ENCODE peak calls at places on chromosomes 2 and 18, in six cellular contexts. Z is retinal pigment epithelial cell, C is AG09319, J is HL-60, R is brain microvascular endothelial cell, A is H9. H is an unnamed sample.

GRCh38 chr2:160911258-160911657 is 249.0 kb upstream of the TANK start:
- DNase-seq in Z (no peak), C (no peak), J (no peak), R (no peak), A (no peak), H (no peak)

GRCh38 chr2:118403658-118404451 is 315.6 kb downstream of the INSIG2 start:
- DNase-seq in Z (no peak), C (no peak), J (no peak), R (no peak), A (no peak), H (no peak)

GRCh38 chr18:7885763-7886295 is 318.7 kb downstream of the PTPRM start:
- DNase-seq in Z (no peak), C (no peak), J (no peak), R (no peak), A (no peak), H (no peak)

GRCh38 chr2:29033172-29033571 is 41.2 kb downstream of the PCARE start:
- DNase-seq in Z (no peak), C (no peak), J (no peak), R (no peak), A (peak), H (no peak)

GRCh38 chr2:42852798-42853197 is 60.4 kb upstream of the HAAO start:
- DNase-seq in Z (no peak), C (no peak), J (no peak), R (no peak), A (no peak), H (no peak)

GRCh38 chr2:232139786-232140562 is 178.5 kb downstream of the DIS3L2 start:
- DNase-seq in Z (no peak), C (no peak), J (no peak), R (no peak), A (no peak), H (no peak)

GRCh38 chr2:15809504-15809903 is 130.8 kb upstream of the MYCN start:
- DNase-seq in Z (no peak), C (no peak), J (no peak), R (no peak), A (peak), H (no peak)

GRCh38 chr18:24559474-24560018 is 99.1 kb downstream of the HRH4 start:
- DNase-seq in Z (no peak), C (no peak), J (no peak), R (no peak), A (no peak), H (no peak)

GRCh38 chr2:54213082-54213481 is 42.9 kb downstream of the TSPYL6 start:
- DNase-seq in Z (no peak), C (no peak), J (no peak), R (no peak), A (no peak), H (no peak)

DNA sequence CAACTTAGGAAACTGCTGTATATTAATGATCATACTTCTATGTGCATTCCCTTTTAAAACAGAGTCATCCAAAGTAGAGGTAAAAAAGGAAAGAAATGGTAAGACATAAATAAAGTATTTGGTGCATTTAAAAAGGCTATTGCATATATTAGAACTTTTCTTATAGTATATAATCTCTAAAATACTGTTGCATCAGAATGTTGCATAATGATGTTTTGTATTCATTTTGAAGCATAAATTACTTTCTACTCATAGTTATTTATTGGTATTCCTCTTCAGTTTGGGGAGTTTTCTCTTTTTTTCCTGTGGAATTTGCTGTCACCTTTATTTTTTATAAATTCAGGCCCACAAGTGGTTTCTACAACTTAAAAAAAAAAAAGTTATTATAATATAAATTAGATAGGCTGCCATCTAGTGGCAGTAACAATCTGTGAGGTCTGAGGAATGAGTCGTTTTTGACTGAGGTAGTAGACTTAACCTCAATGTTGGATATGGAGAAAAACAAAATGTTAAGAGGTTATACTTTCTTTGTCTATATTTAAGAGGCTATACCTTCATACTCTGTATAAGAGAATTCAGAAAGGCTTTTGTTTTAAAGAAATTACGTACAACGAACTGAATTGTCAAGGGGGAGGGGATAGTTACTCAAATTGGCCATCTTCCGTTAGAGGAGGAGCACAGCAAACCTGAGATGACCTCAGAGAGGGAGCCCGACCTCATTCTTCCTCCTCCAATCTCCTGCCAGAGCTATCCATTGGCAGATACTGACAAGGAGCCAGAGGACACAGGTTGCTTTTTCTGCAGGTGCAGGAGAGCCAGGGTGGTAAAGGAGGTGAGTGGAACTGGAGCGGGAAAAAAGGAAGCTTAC is 23.8 kb downstream of the ANKAR start:
- DNase-seq in Z (no peak), C (peak), J (peak), R (peak), A (peak), H (peak)
- TF ChIP-seq CTCF in Z (peak), C (peak), J (peak), R (peak), A (peak), H (peak)

GRCh38 chr2:65130440-65131175 is 702 bp upstream of the RAB1A start:
- DNase-seq in Z (no peak), C (no peak), J (no peak), R (no peak), A (no peak), H (no peak)

GRCh38 chr2:65128297-65129190 is 1.4 kb downstream of the RAB1A start:
- DNase-seq in Z (no peak), C (no peak), J (peak), R (peak), A (no peak), H (peak)

GRCh38 chr2:65129276-65129612 is 662 bp downstream of the RAB1A start:
- DNase-seq in Z (no peak), C (no peak), J (no peak), R (no peak), A (no peak), H (peak)

GRCh38 chr2:65133626-65134025 is 3.7 kb upstream of the RAB1A start:
- DNase-seq in Z (no peak), C (no peak), J (no peak), R (no peak), A (no peak), H (no peak)

DNA sequence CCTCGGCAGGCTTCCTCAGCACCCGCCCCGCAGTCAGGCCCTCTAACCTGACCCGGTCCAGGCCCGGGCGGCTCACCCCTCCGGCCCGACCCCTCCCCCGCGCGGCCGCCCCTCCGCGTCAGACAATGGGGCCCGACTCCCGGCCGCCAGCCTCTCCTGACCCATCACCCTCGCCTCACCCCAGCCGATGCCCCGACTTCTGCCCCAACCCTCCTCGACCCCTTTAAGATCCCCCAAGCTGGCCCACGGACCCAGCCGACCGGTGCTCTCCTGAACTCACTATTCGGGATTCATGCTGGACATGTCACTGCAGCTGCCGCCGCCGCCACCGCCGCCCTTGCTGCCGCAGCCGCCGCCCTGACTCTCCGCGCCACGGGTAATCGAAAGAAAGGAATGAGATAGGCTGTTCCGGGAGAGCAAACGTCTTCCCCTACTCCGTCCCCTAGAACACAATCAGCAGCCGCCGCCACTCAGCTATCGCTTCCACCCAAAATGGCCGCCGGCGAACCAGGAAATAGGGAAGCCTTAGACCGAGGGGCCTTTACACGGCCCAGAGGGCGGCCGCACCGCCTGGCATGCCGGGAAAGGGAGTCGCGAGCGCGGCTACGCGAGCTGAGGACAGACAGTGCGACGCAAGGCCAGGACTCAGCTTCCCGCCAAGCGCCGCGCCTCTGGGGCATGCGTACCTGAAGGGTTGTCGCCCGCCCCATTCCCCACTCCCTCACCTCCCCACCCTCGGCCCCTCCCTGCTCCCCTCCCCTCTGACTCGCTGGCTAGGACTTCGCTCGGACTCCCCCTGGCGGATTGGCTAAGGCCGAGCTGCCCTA is at the start of gene RAB1A:
- DNase-seq in Z (peak), C (peak), J (peak), R (peak), A (peak), H (peak)
- TF ChIP-seq CTCF in Z (peak), C (peak), J (no peak), R (peak), A (peak), H (peak)

GRCh38 chr2:10320933-10321332 is 18.2 kb downstream of the HPCAL1 start:
- DNase-seq in Z (no peak), C (no peak), J (no peak), R (no peak), A (no peak), H (no peak)

GRCh38 chr2:10320575-10320931 is 17.8 kb downstream of the HPCAL1 start:
- DNase-seq in Z (no peak), C (no peak), J (no peak), R (no peak), A (no peak), H (no peak)

GRCh38 chr2:10322481-10322880 is 19.8 kb downstream of the HPCAL1 start:
- DNase-seq in Z (no peak), C (no peak), J (no peak), R (no peak), A (no peak), H (no peak)

GRCh38 chr2:10322973-10323372 is 20.3 kb downstream of the HPCAL1 start:
- DNase-seq in Z (no peak), C (no peak), J (no peak), R (no peak), A (no peak), H (no peak)

DNA sequence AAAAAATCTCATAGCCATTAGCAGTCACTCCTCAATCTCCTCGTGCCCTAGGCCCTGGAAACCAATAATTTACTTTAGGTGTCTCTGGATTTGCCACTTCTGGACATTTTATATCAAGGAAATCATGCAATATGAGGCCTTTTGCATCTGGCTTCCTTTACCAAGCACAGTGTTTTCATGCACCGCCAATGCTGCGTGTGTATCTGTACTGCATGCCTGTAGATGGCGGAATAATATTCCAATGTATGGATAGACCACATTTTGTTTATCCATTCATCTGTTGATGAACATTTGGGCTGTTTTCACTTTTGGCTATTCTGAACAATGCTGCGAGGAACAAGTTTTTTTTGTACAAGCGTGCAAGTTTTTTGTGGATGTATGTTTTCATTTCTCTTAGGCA is 18.9 kb downstream of the HPCAL1 start:
- DNase-seq in Z (no peak), C (no peak), J (no peak), R (no peak), A (no peak), H (no peak)
- TF ChIP-seq CTCF in Z (no peak), C (no peak), J (no peak), R (no peak), A (no peak), H (no peak)

GRCh38 chr2:6945821-6946220 is 28.6 kb downstream of the RNF144A start:
- DNase-seq in Z (no peak), C (no peak), J (no peak), R (no peak), A (no peak), H (no peak)
- TF ChIP-seq CTCF in Z (no peak), C (no peak), J (no peak), R (no peak), A (no peak), H (no peak)

GRCh38 chr18:59839931-59840685 is 59.7 kb upstream of the PMAIP1 start:
- DNase-seq in Z (no peak), C (no peak), J (no peak), R (no peak), A (no peak), H (no peak)
- TF ChIP-seq CTCF in Z (peak), C (peak), J (peak), R (peak), A (no peak), H (peak)

DNA sequence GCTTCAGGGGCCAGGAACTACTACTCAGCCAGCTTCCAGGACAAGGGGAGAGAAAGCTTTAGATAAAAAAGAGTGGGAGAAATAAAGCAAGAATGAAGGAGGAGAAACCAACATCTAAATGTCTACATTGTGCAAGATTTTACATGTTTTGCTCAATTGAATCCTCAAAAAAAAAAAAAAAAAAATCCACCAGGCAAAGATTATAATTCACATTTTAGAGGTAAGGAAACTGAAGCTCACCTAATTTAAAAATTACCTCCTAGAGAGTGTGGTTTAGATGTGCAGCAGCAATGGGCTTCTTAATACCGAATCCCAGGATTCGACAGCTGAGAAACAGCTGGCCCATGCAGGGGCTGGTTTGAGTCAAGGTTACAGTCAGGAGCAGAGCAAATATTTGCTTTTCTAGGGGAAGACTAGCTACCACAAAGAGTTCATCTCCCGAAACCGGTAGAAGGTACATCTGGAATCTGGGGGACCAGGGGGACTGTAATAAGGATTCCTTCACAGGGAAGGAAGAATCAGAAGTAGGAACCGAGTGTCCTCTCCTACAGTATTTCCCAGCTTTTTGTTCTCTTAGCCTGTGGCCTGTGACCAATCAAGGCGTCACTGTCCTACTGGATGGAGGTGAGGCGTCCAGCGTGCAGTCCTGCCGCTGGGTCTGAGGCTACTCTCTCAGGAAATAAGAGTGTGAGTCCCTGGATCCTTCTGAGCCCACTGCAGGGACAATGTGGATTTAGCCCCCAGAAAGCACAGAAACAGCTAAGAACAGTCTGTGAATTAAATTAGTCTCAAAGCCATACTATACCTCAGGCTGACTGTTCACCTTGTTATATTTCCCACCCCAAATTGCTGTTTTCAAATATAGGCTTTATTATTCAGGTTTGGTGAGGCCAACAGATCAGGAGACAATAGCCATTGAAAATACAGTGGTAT is 42.3 kb downstream of the IL1R2 start:
- DNase-seq in Z (no peak), C (no peak), J (no peak), R (no peak), A (no peak), H (no peak)
- TF ChIP-seq CTCF in Z (no peak), C (no peak), J (no peak), R (no peak), A (no peak), H (no peak)

DNA sequence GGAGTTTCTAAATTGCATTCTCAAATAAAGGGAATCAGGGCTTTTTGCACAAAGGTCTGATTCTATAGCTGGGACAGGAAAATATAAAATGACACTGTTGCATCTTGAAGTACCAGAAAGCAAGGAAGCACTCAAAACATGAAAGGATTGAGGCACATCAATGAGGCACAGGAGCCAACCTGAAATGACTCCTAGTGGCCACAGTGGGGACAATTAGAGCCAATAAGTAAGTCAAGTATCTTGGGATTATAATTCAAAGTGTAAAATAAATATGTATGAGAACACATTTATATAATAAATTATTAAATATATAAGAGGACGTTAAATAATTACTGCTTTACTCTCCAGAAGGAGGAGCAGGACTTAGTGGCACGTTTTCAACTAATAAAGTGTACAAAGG is 1259.5 kb upstream of the CDH2 start:
- DNase-seq in Z (no peak), C (no peak), J (no peak), R (no peak), A (no peak), H (no peak)
- TF ChIP-seq CTCF in Z (no peak), C (no peak), J (no peak), R (peak), A (peak), H (peak)

GRCh38 chr18:32469190-32469611 is 1.5 kb downstream of the GAREM1 start:
- DNase-seq in Z (no peak), C (no peak), J (no peak), R (peak), A (no peak), H (peak)
- TF ChIP-seq CTCF in Z (peak), C (peak), J (no peak), R (peak), A (no peak), H (peak)

DNA sequence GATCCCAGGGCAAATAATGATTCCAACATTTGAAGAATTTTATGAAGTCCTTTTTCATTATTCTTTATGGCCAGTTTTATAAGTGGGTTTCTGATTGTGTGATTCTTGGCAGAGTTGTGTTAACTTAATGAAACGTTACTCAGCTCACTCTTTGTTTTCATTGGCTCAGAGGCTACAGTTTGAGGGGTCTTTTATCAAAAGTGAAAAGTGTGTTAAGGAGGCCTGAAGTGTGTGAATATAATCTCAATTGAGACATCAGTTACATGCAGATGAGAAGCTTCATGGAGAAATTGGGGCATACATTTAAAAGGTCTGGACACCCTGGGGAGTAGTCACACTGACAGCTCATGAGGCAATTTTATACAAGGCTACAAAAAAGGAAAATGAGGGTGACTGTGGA is 74.6 kb downstream of the ASXL3 start:
- DNase-seq in Z (no peak), C (no peak), J (no peak), R (no peak), A (no peak), H (no peak)
- TF ChIP-seq CTCF in Z (no peak), C (no peak), J (no peak), R (no peak), A (no peak), H (no peak)

GRCh38 chr2:64361151-64361938 is 92.6 kb upstream of the LGALSL start:
- DNase-seq in Z (no peak), C (no peak), J (no peak), R (no peak), A (no peak), H (no peak)

GRCh38 chr2:64362562-64363026 is 91.4 kb upstream of the LGALSL start:
- DNase-seq in Z (no peak), C (no peak), J (no peak), R (no peak), A (no peak), H (no peak)

GRCh38 chr2:64363140-64363539 is 90.8 kb upstream of the LGALSL start:
- DNase-seq in Z (no peak), C (no peak), J (no peak), R (no peak), A (no peak), H (no peak)

GRCh38 chr2:64367444-64367843 is 86.5 kb upstream of the LGALSL start:
- DNase-seq in Z (no peak), C (no peak), J (no peak), R (no peak), A (no peak), H (no peak)

GRCh38 chr2:64363848-64364247 is 90.1 kb upstream of the LGALSL start:
- DNase-seq in Z (no peak), C (no peak), J (no peak), R (no peak), A (peak), H (peak)
- TF ChIP-seq CTCF in Z (no peak), C (no peak), J (no peak), R (peak), A (no peak), H (peak)